ENCODE peak calls at places on chromosomes 1 and 21, in eight cellular contexts. One of them, this sample, is unnamed.

GRCh38 chr1:198232940-198233675 is 76.3 kb downstream of the NEK7 start:
- DNase-seq in A549: no peak
- DNase-seq in astrocyte of the spinal cord: no peak
- DNase-seq in BJ: no peak
- DNase-seq in cardiac muscle cell: peak
- DNase-seq in lower leg skin: no peak
- DNase-seq in prostate gland: no peak
- DNase-seq in pancreas: no peak
- DNase-seq in this sample: no peak

GRCh38 chr1:240492832-240493440 is 119.0 kb downstream of the GREM2 start:
- DNase-seq in A549: peak
- DNase-seq in astrocyte of the spinal cord: peak
- DNase-seq in BJ: no peak
- DNase-seq in cardiac muscle cell: peak
- DNase-seq in lower leg skin: no peak
- DNase-seq in prostate gland: no peak
- DNase-seq in pancreas: no peak
- DNase-seq in this sample: no peak

GRCh38 chr1:156848461-156849150 is 10.3 kb downstream of the INSRR start:
- DNase-seq in A549: no peak
- DNase-seq in astrocyte of the spinal cord: peak
- DNase-seq in BJ: no peak
- DNase-seq in cardiac muscle cell: peak
- DNase-seq in lower leg skin: no peak
- DNase-seq in prostate gland: peak
- DNase-seq in pancreas: peak
- DNase-seq in this sample: no peak

GRCh38 chr1:110012100-110012499 is 22.3 kb upstream of the STRIP1 start:
- DNase-seq in A549: no peak
- DNase-seq in astrocyte of the spinal cord: no peak
- DNase-seq in BJ: no peak
- DNase-seq in cardiac muscle cell: no peak
- DNase-seq in lower leg skin: no peak
- DNase-seq in prostate gland: no peak
- DNase-seq in pancreas: no peak
- DNase-seq in this sample: no peak

GRCh38 chr1:6447818-6448748 is 17.9 kb downstream of the TNFRSF25 start:
- DNase-seq in A549: no peak
- DNase-seq in astrocyte of the spinal cord: no peak
- DNase-seq in BJ: no peak
- DNase-seq in cardiac muscle cell: no peak
- DNase-seq in lower leg skin: no peak
- DNase-seq in prostate gland: no peak
- DNase-seq in pancreas: no peak
- DNase-seq in this sample: no peak

GRCh38 chr21:30718239-30718909 is at the start of gene KRTAP21-3:
- DNase-seq in A549: no peak
- DNase-seq in astrocyte of the spinal cord: peak
- DNase-seq in BJ: no peak
- DNase-seq in cardiac muscle cell: no peak
- DNase-seq in lower leg skin: no peak
- DNase-seq in prostate gland: no peak
- DNase-seq in pancreas: no peak
- DNase-seq in this sample: peak

GRCh38 chr1:199272690-199273089 is 633.9 kb downstream of the PTPRC start:
- DNase-seq in A549: peak
- DNase-seq in astrocyte of the spinal cord: peak
- DNase-seq in BJ: peak
- DNase-seq in cardiac muscle cell: peak
- DNase-seq in lower leg skin: no peak
- DNase-seq in prostate gland: no peak
- DNase-seq in pancreas: peak
- DNase-seq in this sample: peak

GRCh38 chr1:155018617-155019348 is 14.8 kb downstream of the DCST2 start:
- DNase-seq in A549: no peak
- DNase-seq in astrocyte of the spinal cord: no peak
- DNase-seq in BJ: no peak
- DNase-seq in cardiac muscle cell: no peak
- DNase-seq in lower leg skin: no peak
- DNase-seq in prostate gland: no peak
- DNase-seq in pancreas: no peak
- DNase-seq in this sample: no peak

GRCh38 chr1:1118011-1118892 is 2.4 kb upstream of the C1orf159 start:
- DNase-seq in A549: no peak
- DNase-seq in astrocyte of the spinal cord: no peak
- DNase-seq in BJ: no peak
- DNase-seq in cardiac muscle cell: no peak
- DNase-seq in lower leg skin: no peak
- DNase-seq in prostate gland: no peak
- DNase-seq in pancreas: no peak
- DNase-seq in this sample: no peak

GRCh38 chr1:89873757-89874156 is 52.9 kb downstream of the LRRC8D start:
- DNase-seq in A549: peak
- DNase-seq in astrocyte of the spinal cord: peak
- DNase-seq in BJ: peak
- DNase-seq in cardiac muscle cell: peak
- DNase-seq in lower leg skin: no peak
- DNase-seq in prostate gland: no peak
- DNase-seq in pancreas: no peak
- DNase-seq in this sample: peak

GRCh38 chr1:17136145-17136544 is 16.9 kb upstream of the PADI2 start:
- DNase-seq in A549: no peak
- DNase-seq in astrocyte of the spinal cord: no peak
- DNase-seq in BJ: no peak
- DNase-seq in cardiac muscle cell: no peak
- DNase-seq in lower leg skin: no peak
- DNase-seq in prostate gland: no peak
- DNase-seq in pancreas: no peak
- DNase-seq in this sample: no peak
- TF ChIP-seq CTCF in A549: no peak
- TF ChIP-seq CTCF in astrocyte of the spinal cord: no peak
- TF ChIP-seq CTCF in BJ: no peak
- TF ChIP-seq CTCF in cardiac muscle cell: no peak
- TF ChIP-seq CTCF in lower leg skin: no peak
- TF ChIP-seq CTCF in prostate gland: no peak
- TF ChIP-seq CTCF in pancreas: no peak
- TF ChIP-seq CTCF in this sample: no peak

GRCh38 chr1:164561007-164561406 is 2.0 kb downstream of the PBX1 start:
- DNase-seq in A549: no peak
- DNase-seq in astrocyte of the spinal cord: peak
- DNase-seq in BJ: no peak
- DNase-seq in cardiac muscle cell: no peak
- DNase-seq in lower leg skin: no peak
- DNase-seq in prostate gland: no peak
- DNase-seq in pancreas: no peak
- DNase-seq in this sample: peak

GRCh38 chr1:164561461-164561860 is 2.5 kb downstream of the PBX1 start:
- DNase-seq in A549: no peak
- DNase-seq in astrocyte of the spinal cord: no peak
- DNase-seq in BJ: no peak
- DNase-seq in cardiac muscle cell: no peak
- DNase-seq in lower leg skin: no peak
- DNase-seq in prostate gland: no peak
- DNase-seq in pancreas: no peak
- DNase-seq in this sample: peak

GRCh38 chr1:164562947-164563346 is 4.0 kb downstream of the PBX1 start:
- DNase-seq in A549: no peak
- DNase-seq in astrocyte of the spinal cord: peak
- DNase-seq in BJ: no peak
- DNase-seq in cardiac muscle cell: no peak
- DNase-seq in lower leg skin: no peak
- DNase-seq in prostate gland: no peak
- DNase-seq in pancreas: no peak
- DNase-seq in this sample: no peak

GRCh38 chr1:164563821-164564251 is 4.9 kb downstream of the PBX1 start:
- DNase-seq in A549: no peak
- DNase-seq in astrocyte of the spinal cord: peak
- DNase-seq in BJ: no peak
- DNase-seq in cardiac muscle cell: no peak
- DNase-seq in lower leg skin: no peak
- DNase-seq in prostate gland: no peak
- DNase-seq in pancreas: no peak
- DNase-seq in this sample: peak

DNA sequence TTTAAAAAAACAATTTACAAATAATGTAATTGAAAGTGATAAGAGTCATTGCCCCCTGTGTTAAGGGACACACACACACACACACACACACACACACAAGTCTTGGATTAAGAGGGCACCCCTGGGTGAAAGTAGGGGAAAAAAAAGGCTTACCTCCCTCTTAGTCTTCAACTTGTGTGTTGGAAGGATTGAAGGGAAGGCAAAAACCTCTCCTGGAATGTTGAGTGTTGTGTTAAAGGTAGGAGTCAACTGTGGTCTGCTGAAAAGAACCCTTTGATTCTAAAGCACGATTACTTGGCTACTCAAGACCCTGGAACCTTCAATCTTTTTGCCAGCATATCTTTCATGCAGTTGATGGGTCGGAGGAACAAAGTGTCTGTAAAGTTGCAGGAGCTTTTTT is 6.4 kb downstream of the PBX1 start:
- DNase-seq in A549: no peak
- DNase-seq in astrocyte of the spinal cord: peak
- DNase-seq in BJ: no peak
- DNase-seq in cardiac muscle cell: peak
- DNase-seq in lower leg skin: no peak
- DNase-seq in prostate gland: no peak
- DNase-seq in pancreas: no peak
- DNase-seq in this sample: peak
- H3K4me3 ChIP-seq in A549: no peak
- H3K4me3 ChIP-seq in astrocyte of the spinal cord: no peak
- H3K4me3 ChIP-seq in BJ: no peak
- H3K4me3 ChIP-seq in cardiac muscle cell: peak
- H3K4me3 ChIP-seq in lower leg skin: no peak
- H3K4me3 ChIP-seq in prostate gland: peak
- H3K4me3 ChIP-seq in pancreas: no peak
- H3K4me3 ChIP-seq in this sample: peak

GRCh38 chr1:169133801-169134558 is 27.5 kb downstream of the ATP1B1 start:
- DNase-seq in A549: peak
- DNase-seq in astrocyte of the spinal cord: peak
- DNase-seq in BJ: no peak
- DNase-seq in cardiac muscle cell: peak
- DNase-seq in lower leg skin: no peak
- DNase-seq in prostate gland: no peak
- DNase-seq in pancreas: no peak
- DNase-seq in this sample: peak
- TF ChIP-seq CTCF in A549: peak
- TF ChIP-seq CTCF in astrocyte of the spinal cord: peak
- TF ChIP-seq CTCF in BJ: peak
- TF ChIP-seq CTCF in cardiac muscle cell: peak
- TF ChIP-seq CTCF in lower leg skin: no peak
- TF ChIP-seq CTCF in prostate gland: no peak
- TF ChIP-seq CTCF in pancreas: no peak
- TF ChIP-seq CTCF in this sample: no peak

GRCh38 chr21:42820513-42821465 is 58.5 kb downstream of the WDR4 start:
- DNase-seq in A549: no peak
- DNase-seq in astrocyte of the spinal cord: no peak
- DNase-seq in BJ: no peak
- DNase-seq in cardiac muscle cell: no peak
- DNase-seq in lower leg skin: no peak
- DNase-seq in prostate gland: no peak
- DNase-seq in pancreas: no peak
- DNase-seq in this sample: no peak
- H3K4me3 ChIP-seq in A549: no peak
- H3K4me3 ChIP-seq in astrocyte of the spinal cord: no peak
- H3K4me3 ChIP-seq in BJ: no peak
- H3K4me3 ChIP-seq in cardiac muscle cell: no peak
- H3K4me3 ChIP-seq in lower leg skin: no peak
- H3K4me3 ChIP-seq in prostate gland: no peak
- H3K4me3 ChIP-seq in pancreas: no peak
- H3K4me3 ChIP-seq in this sample: no peak

GRCh38 chr1:222824641-222825040 is 9.8 kb downstream of the DISP1 start:
- DNase-seq in A549: no peak
- DNase-seq in astrocyte of the spinal cord: no peak
- DNase-seq in BJ: no peak
- DNase-seq in cardiac muscle cell: no peak
- DNase-seq in lower leg skin: no peak
- DNase-seq in prostate gland: no peak
- DNase-seq in pancreas: no peak
- DNase-seq in this sample: peak

GRCh38 chr1:222823673-222824072 is 8.8 kb downstream of the DISP1 start:
- DNase-seq in A549: no peak
- DNase-seq in astrocyte of the spinal cord: no peak
- DNase-seq in BJ: no peak
- DNase-seq in cardiac muscle cell: no peak
- DNase-seq in lower leg skin: no peak
- DNase-seq in prostate gland: no peak
- DNase-seq in pancreas: no peak
- DNase-seq in this sample: no peak

GRCh38 chr1:222829868-222830267 is 15.0 kb downstream of the DISP1 start:
- DNase-seq in A549: no peak
- DNase-seq in astrocyte of the spinal cord: peak
- DNase-seq in BJ: peak
- DNase-seq in cardiac muscle cell: peak
- DNase-seq in lower leg skin: no peak
- DNase-seq in prostate gland: no peak
- DNase-seq in pancreas: no peak
- DNase-seq in this sample: peak

GRCh38 chr1:222833484-222833883 is 18.6 kb downstream of the DISP1 start:
- DNase-seq in A549: no peak
- DNase-seq in astrocyte of the spinal cord: no peak
- DNase-seq in BJ: no peak
- DNase-seq in cardiac muscle cell: no peak
- DNase-seq in lower leg skin: no peak
- DNase-seq in prostate gland: no peak
- DNase-seq in pancreas: no peak
- DNase-seq in this sample: no peak

DNA sequence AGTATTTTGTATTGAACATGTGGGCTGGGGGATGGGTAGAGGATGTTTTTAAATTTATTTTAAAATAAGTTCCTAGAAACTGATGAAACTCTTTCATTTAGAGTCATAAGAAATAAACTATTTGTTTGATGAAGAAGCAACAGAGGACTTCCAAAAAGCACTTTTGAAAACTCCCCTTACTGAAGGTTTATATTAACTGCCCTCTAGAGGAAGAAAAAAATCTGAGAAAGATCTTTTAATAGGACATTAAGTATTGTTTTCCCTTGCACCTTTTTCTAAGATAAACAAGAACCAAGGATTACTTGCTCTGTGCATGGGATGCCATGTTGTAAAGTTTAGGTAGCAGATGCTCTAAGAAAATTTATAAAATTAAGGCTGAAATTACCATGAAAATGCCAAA is 14.1 kb downstream of the DISP1 start:
- DNase-seq in A549: no peak
- DNase-seq in astrocyte of the spinal cord: no peak
- DNase-seq in BJ: no peak
- DNase-seq in cardiac muscle cell: no peak
- DNase-seq in lower leg skin: no peak
- DNase-seq in prostate gland: no peak
- DNase-seq in pancreas: no peak
- DNase-seq in this sample: no peak
- TF ChIP-seq CTCF in A549: peak
- TF ChIP-seq CTCF in astrocyte of the spinal cord: peak
- TF ChIP-seq CTCF in BJ: peak
- TF ChIP-seq CTCF in cardiac muscle cell: no peak
- TF ChIP-seq CTCF in lower leg skin: no peak
- TF ChIP-seq CTCF in prostate gland: no peak
- TF ChIP-seq CTCF in pancreas: no peak
- TF ChIP-seq CTCF in this sample: peak

DNA sequence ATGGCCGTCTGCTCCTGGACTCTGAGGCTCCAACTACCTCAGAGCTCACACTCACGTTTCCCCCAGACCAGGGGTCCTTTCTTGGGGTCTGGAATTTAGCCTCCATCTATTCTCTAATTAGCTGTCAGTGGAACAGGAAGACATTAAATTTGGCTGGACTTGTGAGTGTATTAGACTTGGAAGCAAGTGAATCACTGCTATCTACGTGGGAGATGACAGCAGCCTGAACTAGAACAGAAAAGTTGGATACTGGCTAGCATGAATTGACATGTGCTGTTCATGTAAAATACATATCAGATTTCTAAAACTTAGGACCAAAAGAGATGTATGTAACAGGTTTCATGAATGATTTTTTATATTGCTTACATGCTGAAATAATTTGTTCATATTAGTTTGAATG is 28.0 kb downstream of the TAF5L start:
- DNase-seq in A549: no peak
- DNase-seq in astrocyte of the spinal cord: peak
- DNase-seq in BJ: no peak
- DNase-seq in cardiac muscle cell: peak
- DNase-seq in lower leg skin: no peak
- DNase-seq in prostate gland: no peak
- DNase-seq in pancreas: no peak
- DNase-seq in this sample: peak
- H3K4me3 ChIP-seq in A549: no peak
- H3K4me3 ChIP-seq in astrocyte of the spinal cord: no peak
- H3K4me3 ChIP-seq in BJ: no peak
- H3K4me3 ChIP-seq in cardiac muscle cell: no peak
- H3K4me3 ChIP-seq in lower leg skin: no peak
- H3K4me3 ChIP-seq in prostate gland: no peak
- H3K4me3 ChIP-seq in pancreas: no peak
- H3K4me3 ChIP-seq in this sample: no peak